ENCODE peak calls at places on chromosomes 1 and 21, in ten cellular contexts. T, E, R, A, C, I, X, W, S and P are unnamed samples.

GRCh38 chr1:68460935-68461334 is 11.2 kb upstream of the RPE65 start:
- DNase-seq in T (no peak), E (no peak), R (no peak), A (no peak), C (no peak), I (no peak), X (no peak), W (no peak), S (no peak), P (no peak)

GRCh38 chr1:96660503-96660902 is 61.1 kb upstream of the PTBP2 start:
- DNase-seq in T (peak; percentile 66), E (no peak), R (no peak), A (no peak), C (no peak), I (peak; percentile 68), X (no peak), W (no peak), S (no peak), P (peak; percentile 22)

GRCh38 chr1:246280551-246280950 is 226.5 kb downstream of the SMYD3 start:
- DNase-seq in T (no peak), E (no peak), R (peak; percentile 35), A (peak; percentile 41), C (no peak), I (peak; percentile 34), X (no peak), W (no peak), S (peak; percentile 40), P (peak; percentile 46)

GRCh38 chr1:167555971-167556714 is 2.6 kb upstream of the CREG1 start:
- DNase-seq in T (peak; percentile 53), E (peak; percentile 96), R (peak; percentile 58), A (peak; percentile 83), C (peak; percentile 60), I (peak; percentile 51), X (peak; percentile 68), W (peak; percentile 73), S (peak; percentile 79), P (peak; percentile 69)

GRCh38 chr1:94247146-94248094 is 10.0 kb upstream of the ARHGAP29 start:
- DNase-seq in T (peak; percentile 68), E (peak; percentile 73), R (no peak), A (peak; percentile 92), C (peak; percentile 87), I (peak; percentile 64), X (peak; percentile 58), W (peak; percentile 92), S (peak; percentile 68), P (peak; percentile 58)

GRCh38 chr1:185170291-185170848 is 13.4 kb downstream of the SWT1 start:
- DNase-seq in T (peak; percentile 36), E (peak; percentile 63), R (peak; percentile 34), A (peak; percentile 79), C (peak; percentile 19), I (peak; percentile 48), X (peak; percentile 60), W (no peak), S (peak; percentile 60), P (peak; percentile 74)

GRCh38 chr1:79090985-79091384 is 84.5 kb upstream of the ADGRL4 start:
- DNase-seq in T (peak; percentile 23), E (no peak), R (no peak), A (no peak), C (no peak), I (no peak), X (no peak), W (no peak), S (no peak), P (no peak)

GRCh38 chr1:110040548-110040947 is 6.1 kb downstream of the STRIP1 start:
- DNase-seq in T (no peak), E (no peak), R (no peak), A (no peak), C (no peak), I (no peak), X (no peak), W (no peak), S (no peak), P (no peak)

GRCh38 chr1:98410082-98410481 is 251.4 kb upstream of the SNX7 start:
- DNase-seq in T (no peak), E (no peak), R (no peak), A (no peak), C (no peak), I (no peak), X (no peak), W (no peak), S (no peak), P (no peak)

GRCh38 chr1:94697839-94698238 is 122.3 kb upstream of the SLC44A3 start:
- DNase-seq in T (no peak), E (no peak), R (no peak), A (peak; percentile 41), C (no peak), I (no peak), X (no peak), W (no peak), S (no peak), P (no peak)

GRCh38 chr1:199619202-199619601 is 408.3 kb upstream of the NR5A2 start:
- DNase-seq in T (no peak), E (no peak), R (no peak), A (no peak), C (no peak), I (peak; percentile 1), X (no peak), W (no peak), S (no peak), P (no peak)

GRCh38 chr1:192448026-192448578 is 127.5 kb upstream of the RGS1 start:
- DNase-seq in T (no peak), E (no peak), R (no peak), A (no peak), C (no peak), I (peak; percentile 54), X (no peak), W (no peak), S (no peak), P (no peak)

GRCh38 chr1:109759513-109760334 is 4.0 kb downstream of the EPS8L3 start:
- DNase-seq in T (no peak), E (peak; percentile 39), R (no peak), A (no peak), C (peak; percentile 4), I (no peak), X (no peak), W (no peak), S (no peak), P (no peak)

GRCh38 chr21:37522641-37523295 is 156.2 kb downstream of the DYRK1A start:
- DNase-seq in T (no peak), E (no peak), R (no peak), A (no peak), C (no peak), I (no peak), X (no peak), W (no peak), S (no peak), P (no peak)

DNA sequence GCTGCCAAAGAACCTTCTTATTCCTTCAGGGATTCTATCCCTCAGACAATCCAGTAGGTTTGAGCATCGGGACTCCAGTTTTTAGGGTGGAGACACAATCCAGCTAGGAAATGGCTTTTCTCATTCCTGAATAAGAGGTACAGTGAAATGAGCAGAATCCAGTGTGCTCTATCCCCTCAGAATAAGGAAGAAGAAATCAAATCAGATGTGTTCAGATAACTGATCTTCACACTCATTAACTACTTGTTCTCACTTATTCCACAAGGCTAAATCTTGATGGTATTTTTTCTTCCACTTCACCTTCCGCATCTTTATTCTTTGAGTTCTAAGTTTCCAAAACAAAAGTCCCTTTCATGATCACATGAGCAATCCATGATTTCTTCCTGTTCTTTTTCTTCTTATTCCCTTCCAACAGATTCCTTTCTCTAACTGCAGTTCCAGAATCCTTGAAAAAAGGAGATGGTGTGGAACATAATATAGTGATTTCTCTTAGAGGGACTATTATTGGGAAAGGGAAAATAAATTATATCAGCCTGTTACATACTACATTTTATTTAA is 1.7 kb downstream of the SYT11 start:
- DNase-seq in T (no peak), E (no peak), R (no peak), A (no peak), C (no peak), I (no peak), X (no peak), W (no peak), S (no peak), P (peak; percentile 20)
- H3K4me3 ChIP-seq in T (peak overlapping the region; percentile 81), E (no peak overlapping the region), R (peak overlapping the region; percentile 45), A (no peak overlapping the region), C (peak overlapping the region; percentile 56), I (peak overlapping the region; percentile 70), X (peak overlapping the region; percentile 73), W (peak overlapping the region; percentile 39), S (no peak overlapping the region), P (peak overlapping the region; percentile 56)

DNA sequence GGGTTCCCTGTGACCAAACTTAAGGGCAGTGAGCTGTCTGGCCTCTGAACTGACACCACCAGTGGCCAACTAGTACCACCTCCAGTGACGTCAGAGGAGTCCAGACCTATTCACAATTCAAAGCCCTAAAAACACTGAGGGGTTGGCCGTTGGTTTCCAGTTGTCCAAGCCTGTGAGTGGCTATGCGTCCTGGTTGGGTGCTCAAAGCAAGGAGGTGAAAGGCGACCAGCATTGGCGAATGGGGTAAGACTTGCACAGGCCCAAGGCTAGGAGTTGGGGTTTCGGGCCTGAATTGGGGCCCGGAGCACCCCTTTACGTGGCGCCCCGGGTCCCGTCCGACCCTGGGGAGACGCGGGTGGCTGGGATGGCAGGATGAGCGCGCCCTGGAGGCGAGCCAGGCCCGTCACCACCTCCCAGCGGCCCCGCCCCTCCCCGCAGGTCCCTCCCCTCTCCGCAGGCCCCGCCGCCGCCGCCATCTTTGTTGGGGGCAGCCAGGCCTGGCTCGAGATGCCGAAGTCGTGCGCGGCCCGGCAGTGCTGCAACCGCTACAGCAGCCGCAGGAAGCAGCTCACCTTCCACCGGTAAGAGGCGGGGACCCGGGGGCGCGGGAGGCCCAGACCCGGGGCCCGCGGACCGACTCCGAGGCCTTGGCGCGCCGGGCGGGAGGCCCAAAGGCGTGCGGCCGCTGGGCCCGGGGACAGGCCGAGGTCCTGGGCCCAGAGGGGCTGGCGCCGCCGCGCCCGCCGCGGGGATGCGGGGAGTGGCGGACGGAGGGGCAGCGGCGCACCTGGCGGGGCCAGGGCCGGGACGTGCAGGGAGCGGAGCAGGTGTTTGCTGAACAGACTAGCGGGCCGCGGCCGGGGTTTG is at the start of gene THAP3:
- DNase-seq in T (peak; percentile 90), E (peak; percentile 91), R (peak; percentile 48), A (peak; percentile 95), C (peak; percentile 91), I (peak; percentile 87), X (peak; percentile 87), W (peak; percentile 93), S (peak; percentile 91), P (peak; percentile 85)
- TF ChIP-seq CTCF in T (no peak), E (no peak), R (no peak), A (peak; percentile 22), C (no peak), I (no peak), X (peak; percentile 39), W (no peak), S (no peak), P (no peak)

GRCh38 chr1:10530281-10530740 is 55.6 kb downstream of the PEX14 start:
- DNase-seq in T (no peak), E (peak; percentile 83), R (peak; percentile 40), A (peak; percentile 87), C (peak; percentile 35), I (peak; percentile 83), X (no peak), W (peak; percentile 44), S (no peak), P (peak; percentile 73)
- H3K4me3 ChIP-seq in T (no peak overlapping the region), E (no peak overlapping the region), R (peak overlapping the region; percentile 6), A (no peak overlapping the region), C (no peak overlapping the region), I (peak overlapping the region; percentile 16), X (no peak overlapping the region), W (no peak overlapping the region), S (no peak overlapping the region), P (no peak overlapping the region)

DNA sequence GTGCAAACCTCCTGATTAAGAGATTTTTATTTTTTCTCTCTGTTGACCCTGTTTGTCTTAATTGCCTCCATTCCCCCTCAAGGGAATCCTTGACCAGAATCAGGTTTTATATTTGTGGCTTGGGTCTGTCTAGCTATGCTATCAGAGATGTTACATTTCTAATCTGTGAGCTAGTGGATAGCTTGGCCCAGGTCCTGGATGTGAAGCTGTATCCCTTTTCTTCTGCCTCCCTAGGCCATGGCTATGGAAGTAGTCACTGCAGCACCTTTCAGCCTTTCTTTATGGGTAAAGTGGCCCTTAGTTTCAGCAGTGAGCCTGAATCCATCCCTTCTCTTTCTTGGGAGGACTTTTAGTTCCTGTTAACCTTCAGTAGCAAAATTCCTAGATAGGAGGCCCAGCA is 17.0 kb upstream of the ANGEL2 start:
- DNase-seq in T (no peak), E (no peak), R (no peak), A (no peak), C (no peak), I (no peak), X (no peak), W (no peak), S (no peak), P (no peak)
- TF ChIP-seq CTCF in T (no peak), E (no peak), R (no peak), A (no peak), C (no peak), I (no peak), X (no peak), W (no peak), S (no peak), P (no peak)